ENCODE peak calls at places on chromosomes 11 and 22, in ten cellular contexts. W is CD8-positive, alpha-beta T cell; T is fibroblast of pulmonary artery; E is left ventricle myocardium inferior; A is tibial nerve; G is endodermal cell; R is thoracic aorta; N is tibial artery; Z is right lobe of liver; M is left lung. X is an unnamed sample.

GRCh38 chr11:82794490-82794889 is 60.8 kb upstream of the FAM181B start:
- DNase-seq in W (no peak), T (no peak), E (no peak), A (no peak), G (no peak), R (no peak), N (no peak), Z (no peak), M (no peak), X (no peak)

GRCh38 chr11:61683961-61684869 is 4.0 kb downstream of the DAGLA start:
- DNase-seq in W (no peak), T (no peak), E (no peak), A (no peak), G (peak), R (no peak), N (no peak), Z (no peak), M (no peak), X (no peak)

GRCh38 chr11:71186861-71187260 is 65.5 kb downstream of the SHANK2 start:
- DNase-seq in W (no peak), T (no peak), E (no peak), A (no peak), G (peak), R (no peak), N (no peak), Z (no peak), M (peak), X (no peak)

GRCh38 chr11:67276821-67277230 is 10.6 kb downstream of the GRK2 start:
- DNase-seq in W (peak), T (peak), E (no peak), A (no peak), G (peak), R (no peak), N (peak), Z (peak), M (peak), X (no peak)

GRCh38 chr11:45895553-45896259 is 10.3 kb downstream of the MAPK8IP1 start:
- DNase-seq in W (no peak), T (no peak), E (no peak), A (no peak), G (no peak), R (no peak), N (no peak), Z (no peak), M (no peak), X (no peak)

GRCh38 chr11:61480936-61481335 is 27.6 kb upstream of the LRRC10B start:
- DNase-seq in W (no peak), T (peak), E (no peak), A (no peak), G (peak), R (no peak), N (no peak), Z (no peak), M (no peak), X (no peak)

GRCh38 chr11:2259466-2259830 is 10.9 kb downstream of the ASCL2 start:
- DNase-seq in W (peak), T (no peak), E (no peak), A (no peak), G (peak), R (no peak), N (no peak), Z (peak), M (no peak), X (no peak)

GRCh38 chr11:115284766-115285165 is 219.4 kb downstream of the CADM1 start:
- DNase-seq in W (no peak), T (no peak), E (no peak), A (no peak), G (no peak), R (no peak), N (no peak), Z (no peak), M (no peak), X (no peak)

GRCh38 chr11:45288395-45288794 is 2.3 kb upstream of the SYT13 start:
- DNase-seq in W (no peak), T (no peak), E (no peak), A (no peak), G (no peak), R (no peak), N (no peak), Z (no peak), M (no peak), X (no peak)

GRCh38 chr22:18048441-18048898 is 24.1 kb upstream of the MICAL3 start:
- DNase-seq in W (no peak), T (no peak), E (no peak), A (no peak), G (no peak), R (no peak), N (no peak), Z (no peak), M (peak), X (no peak)

GRCh38 chr11:85946221-85946620 is 91.0 kb downstream of the CCDC83 start:
- DNase-seq in W (no peak), T (peak), E (no peak), A (no peak), G (no peak), R (no peak), N (no peak), Z (no peak), M (no peak), X (no peak)
- TF ChIP-seq CTCF in W (no peak), T (no peak), E (no peak), A (no peak), G (no peak), R (no peak), N (no peak), Z (no peak), M (no peak), X (peak)

DNA sequence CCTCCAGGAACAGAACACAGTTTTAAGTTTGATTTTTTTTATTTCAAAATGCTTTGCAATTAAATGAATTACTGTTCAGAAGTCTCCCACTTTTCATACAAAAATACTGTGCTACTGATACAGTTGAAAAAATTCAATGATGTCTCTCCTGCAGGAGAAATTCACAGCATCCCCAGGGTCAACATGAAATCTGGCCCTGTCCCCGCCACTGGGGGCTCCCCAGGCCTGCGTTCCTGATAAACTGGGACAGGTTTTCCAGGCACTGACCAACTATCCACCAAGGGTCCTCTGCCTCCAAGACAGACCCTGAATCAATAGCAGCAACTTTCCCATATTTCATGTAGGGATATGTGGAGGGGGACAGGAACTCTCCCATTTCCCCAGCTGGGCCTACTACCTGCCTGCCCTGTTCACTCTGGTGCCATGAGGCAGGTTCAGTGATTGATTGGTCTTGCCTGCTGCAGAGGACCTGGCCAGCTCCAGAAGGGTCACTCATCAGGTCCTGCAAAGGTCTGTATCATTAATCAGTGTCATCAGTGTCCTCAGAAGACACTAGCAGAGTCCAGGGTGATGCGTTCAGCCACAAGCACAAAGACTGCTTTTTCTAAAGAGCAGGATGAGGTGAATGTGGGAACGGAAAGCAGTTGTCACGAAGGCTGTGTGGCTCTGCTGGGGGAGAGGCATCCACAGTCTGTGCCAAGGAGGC is 43.4 kb downstream of the PISD start:
- DNase-seq in W (no peak), T (no peak), E (no peak), A (no peak), G (no peak), R (no peak), N (no peak), Z (no peak), M (no peak), X (no peak)
- H3K4me3 ChIP-seq in W (no peak), T (no peak), E (no peak), A (no peak), G (no peak), R (no peak), N (no peak), Z (no peak), M (no peak), X (no peak)

DNA sequence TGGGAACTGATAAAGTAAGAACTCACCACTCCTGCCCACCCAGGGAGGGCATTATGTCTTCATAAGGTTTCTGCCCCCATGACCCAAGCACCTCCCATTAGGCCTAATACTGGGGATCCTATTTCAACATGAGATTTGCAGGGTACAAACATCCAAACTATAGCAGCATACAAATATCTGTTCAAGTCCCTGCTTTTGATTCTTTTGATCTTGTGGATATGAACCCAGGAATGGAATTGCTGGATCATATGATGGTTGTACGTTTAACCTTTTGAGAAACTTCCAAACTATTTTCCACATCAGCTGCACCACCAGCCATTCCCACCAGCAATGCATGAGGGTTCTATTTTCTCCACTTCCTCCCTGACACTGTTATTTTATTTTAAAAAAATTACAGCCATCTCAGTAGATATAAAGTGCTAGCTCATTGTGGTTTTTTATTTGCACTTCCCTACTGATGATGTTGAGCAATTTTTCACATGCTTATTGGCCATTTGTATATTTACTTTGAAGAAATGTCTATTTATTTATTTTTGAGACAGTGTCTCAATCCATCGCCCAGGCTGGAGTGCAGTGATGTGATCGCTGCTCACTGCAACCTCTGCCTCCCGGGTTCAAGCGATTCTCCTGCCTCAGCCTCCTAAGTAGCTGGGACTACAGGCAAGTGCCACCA is 7.1 kb upstream of the ATG16L2 start:
- DNase-seq in W (no peak), T (no peak), E (no peak), A (no peak), G (no peak), R (no peak), N (no peak), Z (no peak), M (no peak), X (no peak)
- TF ChIP-seq CTCF in W (no peak), T (no peak), E (no peak), A (no peak), G (no peak), R (no peak), N (no peak), Z (no peak), M (no peak), X (no peak)

DNA sequence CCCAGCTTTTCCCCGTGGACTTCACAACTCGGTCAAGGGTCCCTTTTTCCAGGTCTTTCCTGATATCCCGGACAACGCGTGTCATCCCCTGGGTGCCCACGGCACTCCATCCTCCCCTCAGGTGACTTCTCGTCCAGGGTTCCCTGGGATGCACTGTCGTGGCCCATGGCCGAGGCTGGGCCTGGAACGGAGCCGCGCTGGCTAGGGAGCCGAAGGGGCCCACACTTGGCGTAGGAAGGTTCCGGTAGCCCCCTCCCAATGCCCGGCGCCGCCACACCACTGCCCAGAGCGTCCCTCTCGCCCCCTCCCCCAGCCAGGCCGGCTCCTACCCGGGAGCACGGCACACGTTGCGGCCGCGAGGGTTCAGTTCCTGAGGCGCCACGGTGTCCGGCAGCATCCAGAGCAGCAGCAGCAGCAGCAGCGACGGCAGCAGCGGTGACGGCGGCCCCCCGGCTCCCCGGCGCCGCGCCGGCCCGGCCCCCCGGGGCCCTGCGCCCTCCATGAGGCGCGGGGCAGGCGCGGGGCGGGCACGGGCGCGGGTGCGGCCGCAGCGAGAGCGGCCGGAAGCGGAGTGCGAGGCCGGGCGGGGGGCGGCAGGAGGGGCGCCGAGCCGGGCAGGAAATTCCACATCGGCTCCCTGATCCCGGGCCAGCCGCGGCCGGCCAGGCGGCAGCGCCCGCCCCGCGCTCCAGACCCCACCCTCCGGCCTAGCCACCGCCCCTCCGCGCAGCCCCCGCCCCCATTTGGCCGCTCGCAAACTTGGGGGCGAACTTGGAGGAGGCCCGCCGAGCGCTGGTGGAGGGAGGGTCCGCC is at the start of gene SCARF2:
- DNase-seq in W (no peak), T (peak), E (peak), A (no peak), G (peak), R (no peak), N (no peak), Z (no peak), M (peak), X (no peak)
- H3K4me3 ChIP-seq in W (peak), T (peak), E (peak), A (peak), G (peak), R (peak), N (peak), Z (peak), M (peak), X (peak)

X was measured in LNCaP clone FGC.